ENCODE peak calls at places on chromosomes 16 and 17, in four cellular contexts. V is SK-N-MC, Q is GM23338, R is prostate gland. X is an unnamed sample.

GRCh38 chr16:65333298-65333697 is 211.4 kb upstream of the CDH11 start:
- DNase-seq in V (no peak), Q (no peak), R (no peak), X (no peak)

GRCh38 chr16:1096164-1097082 is at the start of gene C1QTNF8:
- DNase-seq in V (no peak), Q (no peak), R (no peak), X (peak; percentile 80)

GRCh38 chr17:48002208-48002919 is 31.5 kb downstream of the CDK5RAP3 start:
- DNase-seq in V (no peak), Q (no peak), R (no peak), X (no peak)

GRCh38 chr16:79943738-79944137 is 343.2 kb upstream of the MAF start:
- DNase-seq in V (no peak), Q (no peak), R (no peak), X (no peak)

GRCh38 chr16:28585674-28586073 is 11.2 kb downstream of the SULT1A2 start:
- DNase-seq in V (no peak), Q (no peak), R (no peak), X (no peak)

GRCh38 chr16:82772215-82772614 is 145.4 kb downstream of the CDH13 start:
- DNase-seq in V (no peak), Q (no peak), R (no peak), X (no peak)

GRCh38 chr17:33981713-33982601 is 273.1 kb upstream of the CCL2 start:
- DNase-seq in V (no peak), Q (no peak), R (no peak), X (no peak)

GRCh38 chr16:53502331-53503269 is at the start of gene AKTIP:
- DNase-seq in V (no peak), Q (peak; percentile 74), R (peak; percentile 76), X (peak; percentile 82)

GRCh38 chr17:38703742-38704644 is 1.1 kb upstream of the MLLT6 start:
- DNase-seq in V (no peak), Q (peak; percentile 99), R (peak; percentile 91), X (peak; percentile 95)

DNA sequence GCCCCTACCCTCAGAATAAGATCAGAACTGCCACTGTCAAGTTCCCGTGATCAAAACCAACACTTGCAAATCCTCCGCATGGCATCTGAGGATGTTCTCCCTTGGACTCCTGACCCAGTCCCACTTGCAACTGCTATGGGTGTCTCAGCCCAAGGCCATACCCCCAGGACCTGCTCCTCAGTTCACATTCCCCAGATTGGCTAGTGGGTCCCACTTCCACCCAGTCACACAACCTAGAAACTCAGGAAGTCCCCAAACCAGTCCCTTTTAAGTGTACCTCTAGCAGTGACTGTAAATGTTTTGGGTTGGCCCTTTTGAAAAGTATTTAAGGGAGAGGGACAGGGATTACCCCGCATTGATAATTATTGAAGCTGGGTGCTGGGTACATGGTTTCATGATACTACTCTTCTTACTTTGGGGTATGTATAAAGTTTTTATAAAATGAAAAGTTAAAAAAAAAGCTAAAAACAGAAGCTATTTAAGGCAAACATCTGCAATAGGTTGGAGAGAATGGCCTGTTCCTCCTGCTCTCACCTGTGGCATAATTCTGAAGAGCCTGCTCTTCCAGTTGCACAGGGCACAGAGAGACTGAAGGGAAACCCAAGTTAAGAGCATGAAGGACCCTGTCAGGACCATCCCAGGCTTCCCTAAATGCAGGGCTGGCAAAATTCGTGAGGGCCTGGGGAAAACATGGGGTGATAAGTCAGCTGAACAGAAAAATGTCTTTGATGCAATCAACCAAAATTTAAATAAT is 42.5 kb downstream of the ERN1 start:
- DNase-seq in V (no peak), Q (no peak), R (no peak), X (no peak)
- H3K4me3 ChIP-seq in V (no peak overlapping the region), Q (no peak overlapping the region), R (no peak overlapping the region), X (no peak overlapping the region)

GRCh38 chr16:85520853-85521736 is 92.0 kb upstream of the GSE1 start:
- DNase-seq in V (no peak), Q (no peak), R (peak; percentile 93), X (peak; percentile 93)
- TF ChIP-seq POLR2AphosphoS5 in V (no peak), Q (no peak), R (peak; percentile 77), X (no peak)

GRCh38 chr17:67374329-67375053 is 2.6 kb upstream of the PITPNC1 start:
- DNase-seq in V (no peak), Q (peak; percentile 91), R (peak; percentile 87), X (peak; percentile 94)
- H3K4me3 ChIP-seq in V (no peak overlapping the region), Q (no peak overlapping the region), R (no peak overlapping the region), X (no peak overlapping the region)

GRCh38 chr17:67362173-67362572 is 4.2 kb downstream of the PSMD12 start:
- DNase-seq in V (no peak), Q (no peak), R (no peak), X (no peak)
- TF ChIP-seq POLR2AphosphoS5 in V (no peak), Q (no peak), R (no peak), X (no peak)

GRCh38 chr17:60600490-60601431 is 768 bp downstream of the PPM1D start:
- DNase-seq in V (peak; percentile 76), Q (peak; percentile 90), R (peak; percentile 76), X (peak; percentile 79)

GRCh38 chr17:60604686-60605334 is 4.8 kb downstream of the PPM1D start:
- DNase-seq in V (no peak), Q (no peak), R (no peak), X (no peak)

GRCh38 chr17:60602871-60603270 is 2.9 kb downstream of the PPM1D start:
- DNase-seq in V (no peak), Q (no peak), R (no peak), X (no peak)

GRCh38 chr17:60601443-60602384 is 1.7 kb downstream of the PPM1D start:
- DNase-seq in V (peak; percentile 93), Q (peak; percentile 79), R (peak; percentile 69), X (peak; percentile 34)

GRCh38 chr17:60602385-60602742 is 2.4 kb downstream of the PPM1D start:
- DNase-seq in V (no peak), Q (no peak), R (no peak), X (no peak)
- H3K4me3 ChIP-seq in V (peak overlapping the region; percentile 91), Q (peak overlapping the region; percentile 67), R (peak overlapping the region; percentile 86), X (peak overlapping the region; percentile 85)

GRCh38 chr17:65249774-65250173 is 112.6 kb downstream of the RGS9 start:
- DNase-seq in V (no peak), Q (no peak), R (no peak), X (no peak)

GRCh38 chr17:65246252-65246651 is 109.1 kb downstream of the RGS9 start:
- DNase-seq in V (no peak), Q (no peak), R (no peak), X (no peak)

DNA sequence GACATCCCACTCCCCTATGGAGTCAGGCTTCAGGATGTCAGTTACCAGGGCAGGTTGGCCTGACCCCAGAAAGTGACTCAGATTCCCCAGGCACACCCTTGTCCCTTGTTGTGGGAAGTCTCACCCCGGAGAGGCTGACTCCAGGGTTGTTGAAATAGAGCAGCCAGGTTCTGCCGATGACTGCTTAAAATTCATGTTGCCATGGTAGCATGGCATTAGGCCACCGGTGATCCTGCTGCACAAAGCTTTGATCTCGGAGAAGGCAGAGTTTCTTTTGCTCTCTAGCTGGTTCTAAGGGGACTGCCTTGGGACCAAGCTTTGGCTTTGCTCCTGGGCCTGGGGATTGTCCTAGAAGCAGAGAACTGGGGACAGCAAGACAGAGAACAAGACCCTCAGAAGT is 106.7 kb downstream of the RGS9 start:
- DNase-seq in V (no peak), Q (peak; percentile 62), R (no peak), X (no peak)
- TF ChIP-seq POLR2AphosphoS5 in V (no peak), Q (no peak), R (no peak), X (no peak)

GRCh38 chr16:68403704-68404103 is 44.6 kb downstream of the SMPD3 start:
- DNase-seq in V (no peak), Q (no peak), R (no peak), X (no peak)

GRCh38 chr16:68408967-68409366 is 39.3 kb downstream of the SMPD3 start:
- DNase-seq in V (no peak), Q (peak; percentile 57), R (no peak), X (no peak)

GRCh38 chr16:68408428-68408827 is 39.9 kb downstream of the SMPD3 start:
- DNase-seq in V (no peak), Q (no peak), R (no peak), X (no peak)

GRCh38 chr16:68404736-68405345 is 43.5 kb downstream of the SMPD3 start:
- DNase-seq in V (no peak), Q (no peak), R (peak; percentile 48), X (no peak)

GRCh38 chr16:68406458-68407041 is 41.8 kb downstream of the SMPD3 start:
- DNase-seq in V (peak; percentile 52), Q (no peak), R (peak; percentile 73), X (no peak)
- H3K4me3 ChIP-seq in V (peak overlapping the region; percentile 74), Q (no peak overlapping the region), R (no peak overlapping the region), X (no peak overlapping the region)